ENCODE peak calls at places on chromosomes 3 and 15, in six cellular contexts. J, B, D, U, F and I are unnamed samples.

GRCh38 chr3:119099785-119100184 is 46.2 kb upstream of the TEX55 start:
- DNase-seq in D (no peak), F (no peak), B (no peak), J (peak; percentile 3), U (no peak), I (no peak)

GRCh38 chr15:29278436-29279099 is 8.9 kb upstream of the NSMCE3 start:
- DNase-seq in D (no peak), F (peak; percentile 48), B (no peak), U (no peak), J (peak; percentile 53), I (no peak)

GRCh38 chr3:146222204-146223046 is 28.5 kb downstream of the PLSCR4 start:
- DNase-seq in F (peak; percentile 3), J (peak; percentile 64), D (no peak), B (no peak), U (no peak), I (no peak)

GRCh38 chr3:33858131-33858530 is 59.7 kb downstream of the PDCD6IP start:
- DNase-seq in U (no peak), D (no peak), F (no peak), B (no peak), J (no peak), I (no peak)

GRCh38 chr3:78872195-78872594 is 895.6 kb downstream of the ROBO1 start:
- DNase-seq in D (no peak), F (no peak), J (peak; percentile 81), B (no peak), U (no peak), I (no peak)

GRCh38 chr3:96983731-96984130 is 169.3 kb downstream of the EPHA6 start:
- DNase-seq in F (no peak), U (no peak), J (no peak), B (no peak), D (no peak), I (no peak)

GRCh38 chr3:69751118-69751517 is 11.9 kb downstream of the MITF start:
- DNase-seq in J (no peak), F (no peak), B (no peak), D (no peak), U (no peak), I (no peak)

GRCh38 chr3:138114431-138114918 is 933 bp downstream of the DZIP1L start:
- DNase-seq in J (peak; percentile 24), D (no peak), F (no peak), U (peak; percentile 64), B (no peak), I (no peak)

GRCh38 chr15:100318880-100319279 is 22.9 kb downstream of the ADAMTS17 start:
- DNase-seq in D (no peak), U (no peak), B (no peak), F (peak; percentile 30), J (no peak), I (no peak)

GRCh38 chr15:63263519-63263918 is 13.9 kb upstream of the APH1B start:
- DNase-seq in D (no peak), B (no peak), F (no peak), J (no peak), U (no peak), I (no peak)

GRCh38 chr3:62371735-62372591 is 1.4 kb downstream of the FEZF2 start:
- DNase-seq in J (no peak), U (peak; percentile 54), B (no peak), D (peak; percentile 30), F (no peak), I (no peak)

GRCh38 chr3:38454884-38455638 is 1.4 kb downstream of the ACVR2B start:
- DNase-seq in J (peak; percentile 36), B (peak; percentile 53), D (peak; percentile 70), U (peak; percentile 96), F (peak; percentile 70), I (peak; percentile 72)

GRCh38 chr3:142947799-142948575 is 15.5 kb downstream of the PAQR9 start:
- DNase-seq in B (no peak), D (no peak), F (peak; percentile 19), U (peak; percentile 15), J (no peak), I (peak; percentile 47)

GRCh38 chr15:78054971-78055370 is 22.5 kb downstream of the TBC1D2B start:
- DNase-seq in B (no peak), J (no peak), D (no peak), F (no peak), U (no peak), I (no peak)

GRCh38 chr3:152650177-152650576 is 184.8 kb upstream of the P2RY1 start:
- DNase-seq in D (no peak), F (no peak), U (no peak), B (no peak), J (peak; percentile 15), I (no peak)

GRCh38 chr3:13130464-13131193 is 57.4 kb upstream of the IQSEC1 start:
- DNase-seq in D (no peak), F (no peak), B (no peak), U (no peak), J (no peak), I (no peak)

GRCh38 chr3:125585595-125586223 is 9.6 kb downstream of the OSBPL11 start:
- DNase-seq in D (peak; percentile 49), J (peak; percentile 89), F (peak; percentile 63), B (peak; percentile 53), U (peak; percentile 66), I (peak; percentile 67)

GRCh38 chr3:79167651-79168416 is 600.0 kb downstream of the ROBO1 start:
- DNase-seq in F (peak; percentile 37), U (no peak), D (no peak), B (no peak), J (peak; percentile 95), I (no peak)

GRCh38 chr15:34783471-34783870 is 11.9 kb downstream of the ACTC1 start:
- DNase-seq in D (no peak), B (no peak), U (no peak), F (no peak), J (no peak), I (no peak)

GRCh38 chr15:68295430-68295829 is 17.9 kb downstream of the FEM1B start:
- DNase-seq in D (no peak), B (no peak), J (no peak), U (no peak), F (no peak), I (no peak)

GRCh38 chr15:90869601-90870353 is 1.4 kb downstream of the FURIN start:
- DNase-seq in F (peak; percentile 80), D (no peak), B (no peak), U (no peak), J (peak; percentile 94), I (peak; percentile 71)

GRCh38 chr15:67836477-67836876 is 3.4 kb downstream of the RNU6-1 start:
- DNase-seq in B (no peak), J (peak; percentile 61), F (peak; percentile 67), D (peak; percentile 69), U (peak; percentile 76), I (peak; percentile 71)

GRCh38 chr15:29124581-29125381 is 144.8 kb downstream of the NSMCE3 start:
- DNase-seq in J (peak; percentile 9), D (no peak), F (peak; percentile 25), B (no peak), U (no peak), I (no peak)

GRCh38 chr3:105610473-105610872 is 243.8 kb downstream of the ALCAM start:
- DNase-seq in F (no peak), B (no peak), U (no peak), J (no peak), D (no peak), I (no peak)

GRCh38 chr15:85379403-85380131 is 836 bp upstream of the AKAP13 start:
- DNase-seq in J (no peak), U (peak; percentile 17), D (no peak), B (no peak), F (no peak), I (peak; percentile 64)

GRCh38 chr3:35864871-35865270 is 225.5 kb downstream of the ARPP21 start:
- DNase-seq in J (no peak), U (no peak), B (no peak), F (no peak), D (no peak), I (no peak)

GRCh38 chr3:42061711-42062408 is 29.3 kb upstream of the TRAK1 start:
- DNase-seq in U (no peak), F (peak; percentile 87), J (peak; percentile 96), D (no peak), B (no peak), I (no peak)

GRCh38 chr15:23690015-23690414 is 2.9 kb upstream of the NDN start:
- DNase-seq in B (no peak), F (no peak), U (no peak), D (no peak), J (no peak), I (no peak)

GRCh38 chr3:177893321-177893720 is 642.9 kb upstream of the KCNMB2 start:
- DNase-seq in J (peak; percentile 7), U (no peak), D (no peak), B (no peak), F (no peak), I (no peak)
- TF ChIP-seq CTCF in J (peak; percentile 15), U (no peak), D (no peak), B (no peak), F (no peak), I (no peak)

GRCh38 chr3:168813261-168813660 is 717.5 kb upstream of the GOLIM4 start:
- DNase-seq in F (no peak), J (no peak), U (no peak), D (no peak), B (no peak), I (no peak)

GRCh38 chr3:168820748-168821445 is 725.2 kb upstream of the GOLIM4 start:
- DNase-seq in F (no peak), J (no peak), B (no peak), U (no peak), D (no peak), I (no peak)

GRCh38 chr3:168812234-168812633 is 716.5 kb upstream of the GOLIM4 start:
- DNase-seq in J (no peak), U (no peak), F (no peak), D (no peak), B (no peak), I (no peak)

GRCh38 chr3:168817177-168817576 is 721.5 kb upstream of the GOLIM4 start:
- DNase-seq in J (no peak), F (no peak), U (no peak), B (no peak), D (no peak), I (no peak)
- TF ChIP-seq CTCF in J (no peak), F (no peak), U (no peak), B (no peak), D (no peak), I (no peak)

DNA sequence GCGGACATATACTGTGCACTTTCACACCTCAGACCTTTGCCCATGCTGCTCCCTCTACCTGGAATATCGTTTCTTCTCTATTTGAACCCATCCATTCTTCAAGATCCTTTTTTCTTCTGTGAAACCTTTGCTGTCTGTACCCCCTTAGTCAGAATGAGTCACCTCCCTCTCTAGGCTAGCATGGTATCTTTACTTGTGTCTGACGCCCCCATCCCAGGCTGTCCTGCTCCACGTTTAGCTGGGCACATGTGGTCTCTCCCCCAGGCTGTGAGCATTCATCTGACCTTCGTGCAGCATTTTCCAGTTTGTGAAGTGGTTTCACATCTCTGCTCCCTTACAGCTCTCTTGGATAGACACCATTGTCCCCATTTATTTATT is 14.3 kb upstream of the TLE3 start:
- DNase-seq in D (no peak), B (no peak), J (no peak), U (peak; percentile 39), F (no peak), I (no peak)
- TF ChIP-seq CTCF in D (no peak), B (no peak), J (no peak), U (no peak), F (no peak), I (no peak)

GRCh38 chr15:96123630-96124187 is 206.8 kb upstream of the NR2F2 start:
- DNase-seq in J (no peak), F (no peak), D (no peak), B (no peak), U (no peak), I (no peak)
- TF ChIP-seq CTCF in J (no peak), F (no peak), D (no peak), B (no peak), U (no peak), I (no peak)